ENCODE peak calls at places on chromosome 21, in seven cellular contexts. One of them, this sample, is unnamed.

GRCh38 chr21:14384453-14384852 is 1.5 kb upstream of the HSPA13 start:
- DNase-seq in neural crest cell: no peak
- DNase-seq in Right ventricle myocardium superior: no peak
- DNase-seq in GM04503: no peak
- DNase-seq in stomach: no peak
- DNase-seq in NCI-H1436: no peak
- DNase-seq in psoas muscle: no peak
- DNase-seq in this sample: no peak

GRCh38 chr21:15775981-15776380 is 46.2 kb downstream of the USP25 start:
- DNase-seq in stomach: no peak
- DNase-seq in GM04503: peak
- DNase-seq in Right ventricle myocardium superior: no peak
- DNase-seq in neural crest cell: no peak
- DNase-seq in psoas muscle: no peak
- DNase-seq in NCI-H1436: no peak
- DNase-seq in this sample: no peak

GRCh38 chr21:37562920-37563640 is 196.5 kb downstream of the DYRK1A start:
- DNase-seq in neural crest cell: no peak
- DNase-seq in psoas muscle: peak
- DNase-seq in GM04503: no peak
- DNase-seq in Right ventricle myocardium superior: peak
- DNase-seq in NCI-H1436: no peak
- DNase-seq in stomach: no peak
- DNase-seq in this sample: no peak

GRCh38 chr21:29342394-29342957 is 43.8 kb downstream of the BACH1 start:
- DNase-seq in NCI-H1436: no peak
- DNase-seq in neural crest cell: no peak
- DNase-seq in stomach: no peak
- DNase-seq in GM04503: peak
- DNase-seq in Right ventricle myocardium superior: peak
- DNase-seq in psoas muscle: peak
- DNase-seq in this sample: peak

GRCh38 chr21:44871576-44872265 is 1.8 kb downstream of the PTTG1IP start:
- DNase-seq in neural crest cell: no peak
- DNase-seq in GM04503: peak
- DNase-seq in psoas muscle: peak
- DNase-seq in NCI-H1436: no peak
- DNase-seq in Right ventricle myocardium superior: peak
- DNase-seq in stomach: peak
- DNase-seq in this sample: peak

GRCh38 chr21:33203371-33203724 is 26.4 kb upstream of the IFNAR2 start:
- DNase-seq in NCI-H1436: no peak
- DNase-seq in GM04503: no peak
- DNase-seq in psoas muscle: no peak
- DNase-seq in stomach: no peak
- DNase-seq in Right ventricle myocardium superior: no peak
- DNase-seq in neural crest cell: no peak
- DNase-seq in this sample: no peak

GRCh38 chr21:45534591-45535331 is 7.5 kb downstream of the SLC19A1 start:
- DNase-seq in stomach: peak
- DNase-seq in NCI-H1436: no peak
- DNase-seq in psoas muscle: peak
- DNase-seq in GM04503: no peak
- DNase-seq in Right ventricle myocardium superior: peak
- DNase-seq in neural crest cell: no peak
- DNase-seq in this sample: peak

GRCh38 chr21:43734131-43734634 is 15.3 kb downstream of the PDXK start:
- DNase-seq in neural crest cell: no peak
- DNase-seq in NCI-H1436: no peak
- DNase-seq in stomach: peak
- DNase-seq in Right ventricle myocardium superior: no peak
- DNase-seq in GM04503: no peak
- DNase-seq in psoas muscle: no peak
- DNase-seq in this sample: no peak

GRCh38 chr21:44869860-44870747 is 3.4 kb downstream of the PTTG1IP start:
- DNase-seq in neural crest cell: no peak
- DNase-seq in NCI-H1436: no peak
- DNase-seq in stomach: peak
- DNase-seq in GM04503: peak
- DNase-seq in Right ventricle myocardium superior: peak
- DNase-seq in psoas muscle: peak
- DNase-seq in this sample: no peak

GRCh38 chr21:29248124-29248523 is 50.6 kb upstream of the BACH1 start:
- DNase-seq in Right ventricle myocardium superior: no peak
- DNase-seq in stomach: no peak
- DNase-seq in psoas muscle: no peak
- DNase-seq in GM04503: no peak
- DNase-seq in neural crest cell: no peak
- DNase-seq in NCI-H1436: no peak
- DNase-seq in this sample: no peak

GRCh38 chr21:21018841-21019240 is 20.6 kb downstream of the NCAM2 start:
- DNase-seq in Right ventricle myocardium superior: no peak
- DNase-seq in NCI-H1436: no peak
- DNase-seq in psoas muscle: no peak
- DNase-seq in stomach: no peak
- DNase-seq in neural crest cell: no peak
- DNase-seq in GM04503: no peak
- DNase-seq in this sample: no peak

GRCh38 chr21:42094811-42095210 is 23.7 kb downstream of the UMODL1 start:
- DNase-seq in neural crest cell: no peak
- DNase-seq in Right ventricle myocardium superior: no peak
- DNase-seq in NCI-H1436: no peak
- DNase-seq in psoas muscle: no peak
- DNase-seq in GM04503: no peak
- DNase-seq in stomach: no peak
- DNase-seq in this sample: peak

GRCh38 chr21:31710586-31710985 is 21.3 kb downstream of the SCAF4 start:
- DNase-seq in neural crest cell: no peak
- DNase-seq in GM04503: peak
- DNase-seq in NCI-H1436: no peak
- DNase-seq in stomach: no peak
- DNase-seq in psoas muscle: no peak
- DNase-seq in Right ventricle myocardium superior: no peak
- DNase-seq in this sample: no peak

GRCh38 chr21:31554511-31555022 is 104.9 kb upstream of the SOD1 start:
- DNase-seq in psoas muscle: no peak
- DNase-seq in stomach: no peak
- DNase-seq in neural crest cell: peak
- DNase-seq in GM04503: no peak
- DNase-seq in Right ventricle myocardium superior: no peak
- DNase-seq in NCI-H1436: no peak
- DNase-seq in this sample: no peak

GRCh38 chr21:33314096-33314495 is 10.7 kb upstream of the IFNAR1 start:
- DNase-seq in stomach: no peak
- DNase-seq in neural crest cell: no peak
- DNase-seq in Right ventricle myocardium superior: no peak
- DNase-seq in NCI-H1436: no peak
- DNase-seq in GM04503: no peak
- DNase-seq in psoas muscle: no peak
- DNase-seq in this sample: no peak

GRCh38 chr21:32089771-32090170 is 189.1 kb downstream of the MIS18A start:
- DNase-seq in neural crest cell: no peak
- DNase-seq in psoas muscle: no peak
- DNase-seq in GM04503: no peak
- DNase-seq in stomach: no peak
- DNase-seq in NCI-H1436: no peak
- DNase-seq in Right ventricle myocardium superior: no peak
- DNase-seq in this sample: no peak

GRCh38 chr21:45390831-45391742 is 13.9 kb upstream of the COL18A1 start:
- DNase-seq in GM04503: no peak
- DNase-seq in Right ventricle myocardium superior: peak
- DNase-seq in psoas muscle: peak
- DNase-seq in stomach: no peak
- DNase-seq in NCI-H1436: no peak
- DNase-seq in neural crest cell: no peak
- DNase-seq in this sample: peak

GRCh38 chr21:38297193-38297592 is 40.4 kb downstream of the KCNJ15 start:
- DNase-seq in psoas muscle: no peak
- DNase-seq in NCI-H1436: no peak
- DNase-seq in GM04503: no peak
- DNase-seq in neural crest cell: no peak
- DNase-seq in Right ventricle myocardium superior: no peak
- DNase-seq in stomach: no peak
- DNase-seq in this sample: no peak

GRCh38 chr21:41228006-41228370 is 60.0 kb downstream of the BACE2 start:
- DNase-seq in neural crest cell: no peak
- DNase-seq in NCI-H1436: no peak
- DNase-seq in stomach: no peak
- DNase-seq in Right ventricle myocardium superior: no peak
- DNase-seq in GM04503: no peak
- DNase-seq in psoas muscle: no peak
- DNase-seq in this sample: no peak

GRCh38 chr21:23452384-23453083 is 2154.7 kb downstream of the MRPL39 start:
- DNase-seq in stomach: no peak
- DNase-seq in neural crest cell: peak
- DNase-seq in Right ventricle myocardium superior: no peak
- DNase-seq in NCI-H1436: peak
- DNase-seq in psoas muscle: no peak
- DNase-seq in GM04503: no peak
- DNase-seq in this sample: peak

GRCh38 chr21:32624726-32625125 is 12.5 kb upstream of the CFAP298 start:
- DNase-seq in neural crest cell: no peak
- DNase-seq in GM04503: no peak
- DNase-seq in stomach: no peak
- DNase-seq in Right ventricle myocardium superior: no peak
- DNase-seq in psoas muscle: no peak
- DNase-seq in NCI-H1436: no peak
- DNase-seq in this sample: no peak

This sample was measured in right cardiac atrium.